ENCODE peak calls at places on chromosomes 1 and 21, in five cellular contexts. C, U, O, J and G are unnamed samples.

GRCh38 chr1:25257176-25257575 is 9.9 kb upstream of the RSRP1 start:
- DNase-seq in J (no peak), O (no peak), C (no peak), U (no peak), G (no peak)

GRCh38 chr1:224880593-224881307 is 48.7 kb upstream of the DNAH14 start:
- DNase-seq in J (no peak), O (no peak), U (no peak), C (no peak), G (no peak)

GRCh38 chr1:8027748-8028631 is 1.9 kb upstream of the ERRFI1 start:
- DNase-seq in J (no peak), C (no peak), U (no peak), O (no peak), G (no peak)

GRCh38 chr1:27525296-27526271 is 35.6 kb upstream of the WASF2 start:
- DNase-seq in U (no peak), C (no peak), O (no peak), J (no peak), G (peak; percentile 88)

GRCh38 chr1:22557341-22557950 is 5.8 kb upstream of the EPHA8 start:
- DNase-seq in O (no peak), C (no peak), U (no peak), J (no peak), G (no peak)

GRCh38 chr1:79079770-79080169 is 73.2 kb upstream of the ADGRL4 start:
- DNase-seq in O (no peak), J (no peak), C (no peak), U (peak; percentile 23), G (no peak)

GRCh38 chr1:10677508-10678364 is 118.7 kb downstream of the CASZ1 start:
- DNase-seq in O (no peak), U (no peak), C (no peak), J (no peak), G (no peak)

GRCh38 chr1:76066390-76066789 is 8.2 kb upstream of the ST6GALNAC3 start:
- DNase-seq in U (no peak), C (no peak), O (no peak), J (no peak), G (no peak)

GRCh38 chr1:25222606-25223005 is 9.7 kb downstream of the SYF2 start:
- DNase-seq in J (no peak), C (no peak), O (no peak), U (no peak), G (no peak)

GRCh38 chr1:150574260-150575071 is 4.9 kb downstream of the MCL1 start:
- DNase-seq in C (no peak), O (no peak), U (no peak), J (no peak), G (no peak)

GRCh38 chr1:204591473-204592090 is 75.4 kb downstream of the MDM4 start:
- DNase-seq in C (no peak), U (no peak), J (no peak), O (no peak), G (no peak)

GRCh38 chr1:55056632-55056992 is 17.3 kb downstream of the PCSK9 start:
- DNase-seq in J (no peak), U (no peak), O (no peak), C (no peak), G (no peak)

GRCh38 chr21:44836666-44837471 is 19.0 kb upstream of the SUMO3 start:
- DNase-seq in O (no peak), U (no peak), C (no peak), J (no peak), G (no peak)